ENCODE peak calls at places on chromosome 16, in six cellular contexts. N is A549, D is K562, U is endothelial cell of umbilical vein, R is GM12878, E is HepG2. C is an unnamed sample.
A peak's percentile ranks its signal among the peaks of the same experiment; 100 is the strongest.

GRCh38 chr16:799111-799947 is 1.2 kb downstream of the GNG13 start:
- DNase-seq in N (no peak), D (peak; percentile 19), U (no peak), R (no peak), E (no peak), C (peak; percentile 42)

GRCh38 chr16:4381935-4382794 is 10.5 kb downstream of the VASN start:
- DNase-seq in N (no peak), D (no peak), U (no peak), R (no peak), E (no peak), C (no peak)

GRCh38 chr16:17555176-17555575 is 84.4 kb upstream of the XYLT1 start:
- DNase-seq in N (no peak), D (no peak), U (no peak), R (no peak), E (no peak), C (no peak)

GRCh38 chr16:27470567-27471431 is 68.8 kb downstream of the IL21R start:
- DNase-seq in N (no peak), D (peak; percentile 73), U (peak; percentile 84), R (no peak), E (peak; percentile 91), C (no peak)

GRCh38 chr16:22681551-22681880 is 132.4 kb upstream of the HS3ST2 start:
- DNase-seq in N (no peak), D (no peak), U (no peak), R (no peak), E (no peak), C (no peak)

GRCh38 chr16:1194665-1195392 is 30.2 kb downstream of the TPSG1 start:
- DNase-seq in N (no peak), D (peak; percentile 66), U (no peak), R (no peak), E (no peak), C (no peak)

GRCh38 chr16:47624563-47624962 is 163.4 kb downstream of the PHKB start:
- DNase-seq in N (no peak), D (no peak), U (no peak), R (no peak), E (no peak), C (no peak)

GRCh38 chr16:19700319-19700781 is 17.7 kb downstream of the KNOP1 start:
- DNase-seq in N (peak; percentile 76), D (no peak), U (peak; percentile 69), R (no peak), E (peak; percentile 79), C (no peak)

GRCh38 chr16:30068750-30069574 is 3.4 kb downstream of the ALDOA start:
- DNase-seq in N (peak; percentile 59), D (no peak), U (peak; percentile 46), R (no peak), E (peak; percentile 54), C (peak; percentile 60)

GRCh38 chr16:28294201-28294600 is 1.9 kb downstream of the SBK1 start:
- DNase-seq in N (no peak), D (no peak), U (no peak), R (no peak), E (no peak), C (no peak)

GRCh38 chr16:27781195-27781524 is 231.2 kb downstream of the KATNIP start:
- DNase-seq in N (no peak), D (no peak), U (no peak), R (no peak), E (no peak), C (no peak)

GRCh38 chr16:27759301-27759871 is 209.4 kb downstream of the KATNIP start:
- DNase-seq in N (no peak), D (no peak), U (peak; percentile 58), R (no peak), E (no peak), C (no peak)

GRCh38 chr16:31072540-31073072 is 1.4 kb downstream of the ZNF668 start:
- DNase-seq in N (peak; percentile 34), D (peak; percentile 62), U (peak; percentile 40), R (no peak), E (peak; percentile 27), C (peak; percentile 63)

GRCh38 chr16:2295056-2295798 is 27.3 kb upstream of the RNPS1 start:
- DNase-seq in N (no peak), D (no peak), U (no peak), R (peak; percentile 55), E (no peak), C (peak; percentile 67)
- TF ChIP-seq MYC in N (no peak), D (no peak), U (no peak), R (peak; percentile 59), E (no peak), C (peak; percentile 81)

DNA sequence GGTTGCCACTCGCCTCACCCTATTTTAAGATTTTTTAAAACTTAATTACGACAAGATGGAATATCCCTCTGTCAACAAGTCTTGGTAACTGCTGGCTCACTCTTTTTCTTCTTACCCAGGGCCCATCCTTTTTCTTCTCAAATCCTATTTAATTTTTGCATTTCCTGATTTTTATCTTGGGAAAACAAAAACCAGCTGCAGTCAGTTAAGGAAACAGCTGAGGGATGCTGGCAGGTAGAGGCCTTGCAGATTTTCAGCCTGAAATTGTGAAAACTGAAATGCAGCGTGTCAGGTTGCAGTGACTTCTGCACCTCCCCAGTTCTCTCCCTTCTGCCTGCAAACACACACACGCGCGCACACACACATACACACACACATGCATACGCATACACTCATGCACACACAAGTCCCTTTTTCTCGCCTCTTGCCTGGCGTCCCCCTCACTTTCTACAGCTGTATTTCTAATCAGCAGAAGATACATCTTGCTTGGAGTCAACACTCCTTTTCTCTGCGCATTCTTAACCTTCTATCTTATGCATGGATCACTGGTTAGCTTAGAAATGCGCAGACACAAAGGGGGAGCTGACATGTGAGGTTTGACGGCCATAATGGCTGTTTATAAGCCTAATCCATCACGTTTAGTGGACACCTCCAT is 391.9 kb upstream of the SALL1 start:
- DNase-seq in N (no peak), D (no peak), U (no peak), R (no peak), E (no peak), C (no peak)
- TF ChIP-seq MYC in N (no peak), D (no peak), U (no peak), R (no peak), E (no peak), C (no peak)

DNA sequence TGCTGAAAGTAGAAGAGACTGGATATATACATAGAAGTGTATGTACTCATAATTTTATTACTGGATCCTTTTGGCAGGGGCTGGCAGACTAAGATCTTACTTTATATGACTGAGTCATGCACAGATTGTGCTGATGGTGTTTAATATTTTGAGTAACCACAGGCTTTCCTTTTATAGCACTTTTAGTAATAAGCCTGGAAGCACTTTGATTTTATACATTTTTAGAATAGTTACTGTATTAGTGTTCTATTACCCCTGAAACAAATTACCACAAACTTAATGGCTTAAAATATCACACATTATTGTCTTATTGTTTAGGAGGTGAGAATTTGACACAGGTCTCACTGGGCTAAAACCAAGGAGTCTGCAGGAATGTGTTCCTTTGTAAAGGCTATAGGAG is 113.4 kb upstream of the CDH8 start:
- DNase-seq in N (no peak), D (no peak), U (no peak), R (no peak), E (no peak), C (no peak)
- TF ChIP-seq MYC in N (no peak), D (no peak), U (no peak), R (no peak), E (no peak), C (no peak)

GRCh38 chr16:86531641-86532525 is 21.6 kb downstream of the FOXF1 start:
- DNase-seq in N (no peak), D (no peak), U (no peak), R (no peak), E (no peak), C (no peak)

GRCh38 chr16:86532526-86532815 is 22.1 kb downstream of the FOXF1 start:
- DNase-seq in N (no peak), D (no peak), U (no peak), R (no peak), E (no peak), C (no peak)

GRCh38 chr16:86533076-86533475 is 22.0 kb downstream of the MTHFSD start:
- DNase-seq in N (no peak), D (no peak), U (no peak), R (no peak), E (no peak), C (no peak)

GRCh38 chr16:86530251-86531192 is 20.2 kb downstream of the FOXF1 start:
- DNase-seq in N (no peak), D (no peak), U (no peak), R (no peak), E (no peak), C (no peak)

DNA sequence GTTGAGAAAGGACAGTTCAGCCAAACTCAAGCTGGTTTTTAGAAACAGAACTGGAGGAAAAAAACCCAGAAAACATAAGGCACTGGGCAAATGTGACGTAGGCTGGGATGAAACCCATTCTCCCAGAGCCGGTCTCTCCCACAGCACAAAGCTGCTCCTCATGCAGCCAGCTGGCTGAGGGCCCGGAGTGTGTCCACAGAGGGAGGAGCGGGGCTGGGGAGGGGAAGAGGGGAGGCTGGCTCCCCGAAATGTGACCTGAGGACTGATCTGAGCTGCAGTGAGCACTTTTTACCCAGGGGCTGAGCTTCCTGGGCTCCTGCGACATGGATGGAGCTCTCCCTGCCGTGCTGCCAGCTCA is 20.8 kb downstream of the FOXF1 start:
- DNase-seq in N (no peak), D (no peak), U (no peak), R (no peak), E (no peak), C (no peak)
- TF ChIP-seq MYC in N (no peak), D (no peak), U (no peak), R (no peak), E (no peak), C (no peak)

DNA sequence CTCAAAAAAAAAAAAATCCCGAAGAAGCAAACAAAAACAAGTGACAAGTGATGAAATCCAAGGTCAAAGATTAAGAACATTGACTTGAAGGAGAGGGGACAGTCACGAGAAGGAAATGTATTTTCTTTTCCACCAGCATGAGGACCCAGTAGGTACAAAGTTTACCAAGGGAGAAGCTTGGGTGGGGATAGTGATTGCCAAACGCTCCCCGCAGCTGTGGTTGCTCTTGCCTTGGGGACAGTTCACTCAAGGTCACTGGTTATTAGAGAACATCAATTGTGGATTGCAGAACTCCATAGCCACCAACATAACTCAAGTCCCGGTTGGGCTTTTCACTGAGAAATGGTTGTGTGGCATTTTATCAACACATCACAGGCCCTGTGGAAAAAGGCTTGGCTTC is 27.0 kb downstream of the RSL1D1 start:
- DNase-seq in N (peak; percentile 21), D (no peak), U (no peak), R (no peak), E (peak; percentile 95), C (peak; percentile 93)
- TF ChIP-seq MYC in N (no peak), D (no peak), U (no peak), R (no peak), E (no peak), C (peak; percentile 48)

GRCh38 chr16:66511615-66512500 is 38.1 kb downstream of the TK2 start:
- DNase-seq in N (peak; percentile 90), D (peak; percentile 43), U (peak; percentile 70), R (no peak), E (no peak), C (peak; percentile 35)

GRCh38 chr16:66512589-66513404 is 37.1 kb downstream of the TK2 start:
- DNase-seq in N (peak; percentile 86), D (no peak), U (peak; percentile 36), R (no peak), E (peak; percentile 93), C (no peak)

GRCh38 chr16:66510298-66510697 is 39.6 kb downstream of the TK2 start:
- DNase-seq in N (no peak), D (no peak), U (no peak), R (no peak), E (no peak), C (no peak)

GRCh38 chr16:66509576-66509975 is 40.3 kb downstream of the TK2 start:
- DNase-seq in N (no peak), D (no peak), U (no peak), R (no peak), E (no peak), C (no peak)

GRCh38 chr16:66510711-66511614 is 39.0 kb downstream of the TK2 start:
- DNase-seq in N (peak; percentile 35), D (no peak), U (no peak), R (no peak), E (no peak), C (no peak)
- TF ChIP-seq MYC in N (no peak), D (no peak), U (no peak), R (no peak), E (no peak), C (no peak)

C was measured in NB4.